ENCODE peak calls at places on chromosomes 2 and 18, in ten cellular contexts. One of them, this sample, is unnamed. For H3K9me3, the result is how much of the 10 kb centered on the place peaks cover.

GRCh38 chr18:76336241-76336640 is 158.8 kb downstream of the ZNF516 start:
- DNase-seq in A549: no peak
- DNase-seq in CD8-positive, alpha-beta T cell: no peak
- DNase-seq in left ventricle myocardium inferior: no peak
- DNase-seq in HCT116: no peak
- DNase-seq in MM.1S: no peak
- DNase-seq in neural progenitor cell: no peak
- DNase-seq in cardiac muscle cell: no peak
- DNase-seq in lower lobe of right lung: no peak
- DNase-seq in uterus: no peak
- DNase-seq in this sample: no peak

GRCh38 chr2:75142081-75142480 is 57.2 kb downstream of the TACR1 start:
- DNase-seq in A549: no peak
- DNase-seq in CD8-positive, alpha-beta T cell: no peak
- DNase-seq in left ventricle myocardium inferior: no peak
- DNase-seq in HCT116: no peak
- DNase-seq in MM.1S: no peak
- DNase-seq in neural progenitor cell: no peak
- DNase-seq in cardiac muscle cell: peak
- DNase-seq in lower lobe of right lung: no peak
- DNase-seq in uterus: no peak
- DNase-seq in this sample: no peak

GRCh38 chr2:30566675-30567074 is 119.6 kb downstream of the LCLAT1 start:
- DNase-seq in A549: no peak
- DNase-seq in CD8-positive, alpha-beta T cell: no peak
- DNase-seq in left ventricle myocardium inferior: no peak
- DNase-seq in HCT116: no peak
- DNase-seq in MM.1S: no peak
- DNase-seq in neural progenitor cell: no peak
- DNase-seq in cardiac muscle cell: peak
- DNase-seq in lower lobe of right lung: no peak
- DNase-seq in uterus: no peak
- DNase-seq in this sample: no peak

GRCh38 chr2:198127627-198128026 is 323.2 kb downstream of the PLCL1 start:
- DNase-seq in A549: peak
- DNase-seq in CD8-positive, alpha-beta T cell: peak
- DNase-seq in left ventricle myocardium inferior: peak
- DNase-seq in HCT116: peak
- DNase-seq in MM.1S: peak
- DNase-seq in neural progenitor cell: peak
- DNase-seq in cardiac muscle cell: peak
- DNase-seq in lower lobe of right lung: no peak
- DNase-seq in uterus: peak
- DNase-seq in this sample: peak

GRCh38 chr18:10062292-10062940 is 148.6 kb downstream of the VAPA start:
- DNase-seq in A549: no peak
- DNase-seq in CD8-positive, alpha-beta T cell: no peak
- DNase-seq in left ventricle myocardium inferior: no peak
- DNase-seq in HCT116: no peak
- DNase-seq in MM.1S: no peak
- DNase-seq in neural progenitor cell: no peak
- DNase-seq in cardiac muscle cell: peak
- DNase-seq in lower lobe of right lung: no peak
- DNase-seq in uterus: no peak
- DNase-seq in this sample: no peak

GRCh38 chr18:4641969-4642368 is 186.9 kb upstream of the DLGAP1 start:
- DNase-seq in A549: no peak
- DNase-seq in CD8-positive, alpha-beta T cell: no peak
- DNase-seq in left ventricle myocardium inferior: no peak
- DNase-seq in HCT116: no peak
- DNase-seq in MM.1S: no peak
- DNase-seq in neural progenitor cell: no peak
- DNase-seq in cardiac muscle cell: no peak
- DNase-seq in lower lobe of right lung: no peak
- DNase-seq in uterus: no peak
- DNase-seq in this sample: no peak

GRCh38 chr2:208280933-208281332 is 14.9 kb downstream of the PIKFYVE start:
- DNase-seq in A549: no peak
- DNase-seq in CD8-positive, alpha-beta T cell: no peak
- DNase-seq in left ventricle myocardium inferior: no peak
- DNase-seq in HCT116: no peak
- DNase-seq in MM.1S: no peak
- DNase-seq in neural progenitor cell: no peak
- DNase-seq in cardiac muscle cell: peak
- DNase-seq in lower lobe of right lung: no peak
- DNase-seq in uterus: no peak
- DNase-seq in this sample: no peak

GRCh38 chr2:104846182-104846954 is 7.5 kb upstream of the POU3F3 start:
- DNase-seq in A549: no peak
- DNase-seq in CD8-positive, alpha-beta T cell: no peak
- DNase-seq in left ventricle myocardium inferior: no peak
- DNase-seq in HCT116: no peak
- DNase-seq in MM.1S: no peak
- DNase-seq in neural progenitor cell: no peak
- DNase-seq in cardiac muscle cell: no peak
- DNase-seq in lower lobe of right lung: no peak
- DNase-seq in uterus: no peak
- DNase-seq in this sample: no peak

GRCh38 chr2:50344509-50345106 is 687.3 kb downstream of the NRXN1 start:
- DNase-seq in A549: no peak
- DNase-seq in CD8-positive, alpha-beta T cell: no peak
- DNase-seq in left ventricle myocardium inferior: no peak
- DNase-seq in HCT116: no peak
- DNase-seq in MM.1S: no peak
- DNase-seq in neural progenitor cell: peak
- DNase-seq in cardiac muscle cell: no peak
- DNase-seq in lower lobe of right lung: no peak
- DNase-seq in uterus: no peak
- DNase-seq in this sample: no peak

GRCh38 chr2:50345691-50346090 is 686.2 kb downstream of the NRXN1 start:
- DNase-seq in A549: no peak
- DNase-seq in CD8-positive, alpha-beta T cell: no peak
- DNase-seq in left ventricle myocardium inferior: no peak
- DNase-seq in HCT116: no peak
- DNase-seq in MM.1S: no peak
- DNase-seq in neural progenitor cell: no peak
- DNase-seq in cardiac muscle cell: no peak
- DNase-seq in lower lobe of right lung: no peak
- DNase-seq in uterus: no peak
- DNase-seq in this sample: no peak

GRCh38 chr2:50346586-50347351 is 685.2 kb downstream of the NRXN1 start:
- DNase-seq in A549: no peak
- DNase-seq in CD8-positive, alpha-beta T cell: no peak
- DNase-seq in left ventricle myocardium inferior: no peak
- DNase-seq in HCT116: no peak
- DNase-seq in MM.1S: no peak
- DNase-seq in neural progenitor cell: peak
- DNase-seq in cardiac muscle cell: no peak
- DNase-seq in lower lobe of right lung: no peak
- DNase-seq in uterus: no peak
- DNase-seq in this sample: no peak

GRCh38 chr2:50347355-50348044 is 684.4 kb downstream of the NRXN1 start:
- DNase-seq in A549: no peak
- DNase-seq in CD8-positive, alpha-beta T cell: no peak
- DNase-seq in left ventricle myocardium inferior: no peak
- DNase-seq in HCT116: no peak
- DNase-seq in MM.1S: no peak
- DNase-seq in neural progenitor cell: peak
- DNase-seq in cardiac muscle cell: peak
- DNase-seq in lower lobe of right lung: no peak
- DNase-seq in uterus: no peak
- DNase-seq in this sample: no peak

GRCh38 chr2:50346104-50346503 is 685.8 kb downstream of the NRXN1 start:
- DNase-seq in A549: no peak
- DNase-seq in CD8-positive, alpha-beta T cell: no peak
- DNase-seq in left ventricle myocardium inferior: no peak
- DNase-seq in HCT116: no peak
- DNase-seq in MM.1S: no peak
- DNase-seq in neural progenitor cell: peak
- DNase-seq in cardiac muscle cell: no peak
- DNase-seq in lower lobe of right lung: peak
- DNase-seq in uterus: no peak
- DNase-seq in this sample: no peak
- H3K27ac ChIP-seq in A549: no peak
- H3K27ac ChIP-seq in CD8-positive, alpha-beta T cell: no peak
- H3K27ac ChIP-seq in left ventricle myocardium inferior: no peak
- H3K27ac ChIP-seq in HCT116: no peak
- H3K27ac ChIP-seq in MM.1S: no peak
- H3K27ac ChIP-seq in neural progenitor cell: no peak
- H3K27ac ChIP-seq in cardiac muscle cell: no peak
- H3K27ac ChIP-seq in lower lobe of right lung: no peak
- H3K27ac ChIP-seq in uterus: no peak
- H3K27ac ChIP-seq in this sample: no peak

DNA sequence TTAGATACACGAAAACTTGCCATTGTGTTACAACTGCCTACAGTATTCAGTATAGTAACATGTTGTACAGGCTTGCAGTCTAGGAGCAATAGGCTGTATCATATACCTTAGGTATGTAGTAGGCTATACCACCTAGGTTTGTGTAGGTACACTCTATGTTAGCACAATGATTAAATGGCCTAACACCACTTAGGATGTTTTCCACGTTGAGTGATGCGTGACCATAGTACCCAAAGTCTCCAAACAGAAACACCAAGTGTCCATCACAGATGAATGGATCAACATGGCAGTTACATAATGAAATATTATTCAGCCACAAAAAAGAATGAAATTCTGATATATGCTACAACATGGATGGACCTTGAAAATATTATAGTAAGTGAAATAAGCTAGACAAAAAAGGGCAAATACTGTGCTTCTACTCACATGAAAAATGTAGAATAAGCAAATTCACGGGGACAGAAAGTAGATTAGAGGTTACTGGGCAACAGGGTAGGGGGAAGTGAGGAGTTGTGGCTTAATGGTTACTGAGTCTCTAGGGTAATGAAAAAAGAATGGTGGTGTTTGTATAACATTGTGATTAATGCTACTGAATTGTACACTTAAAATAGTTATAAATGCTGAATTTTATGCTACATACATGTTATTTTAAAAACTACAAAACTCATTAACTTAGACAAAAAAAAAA is 62.6 kb downstream of the TMEM131 start:
- DNase-seq in A549: no peak
- DNase-seq in CD8-positive, alpha-beta T cell: no peak
- DNase-seq in left ventricle myocardium inferior: no peak
- DNase-seq in HCT116: no peak
- DNase-seq in MM.1S: peak
- DNase-seq in neural progenitor cell: no peak
- DNase-seq in cardiac muscle cell: no peak
- DNase-seq in lower lobe of right lung: no peak
- DNase-seq in uterus: no peak
- DNase-seq in this sample: no peak
- H3K9me3 ChIP-seq in A549: under half
- H3K9me3 ChIP-seq in CD8-positive, alpha-beta T cell: under half
- H3K9me3 ChIP-seq in left ventricle myocardium inferior: under half
- H3K9me3 ChIP-seq in HCT116: under half
- H3K9me3 ChIP-seq in MM.1S: under half
- H3K9me3 ChIP-seq in neural progenitor cell: under half
- H3K9me3 ChIP-seq in cardiac muscle cell: under half
- H3K9me3 ChIP-seq in lower lobe of right lung: under half
- H3K9me3 ChIP-seq in uterus: under half
- H3K9me3 ChIP-seq in this sample: under half

GRCh38 chr2:151774506-151774905 is 40.2 kb upstream of the NEB start:
- DNase-seq in A549: no peak
- DNase-seq in CD8-positive, alpha-beta T cell: no peak
- DNase-seq in left ventricle myocardium inferior: no peak
- DNase-seq in HCT116: peak
- DNase-seq in MM.1S: no peak
- DNase-seq in neural progenitor cell: no peak
- DNase-seq in cardiac muscle cell: peak
- DNase-seq in lower lobe of right lung: no peak
- DNase-seq in uterus: no peak
- DNase-seq in this sample: no peak

GRCh38 chr2:151777911-151778310 is 43.6 kb upstream of the NEB start:
- DNase-seq in A549: no peak
- DNase-seq in CD8-positive, alpha-beta T cell: no peak
- DNase-seq in left ventricle myocardium inferior: no peak
- DNase-seq in HCT116: no peak
- DNase-seq in MM.1S: no peak
- DNase-seq in neural progenitor cell: no peak
- DNase-seq in cardiac muscle cell: no peak
- DNase-seq in lower lobe of right lung: no peak
- DNase-seq in uterus: no peak
- DNase-seq in this sample: no peak

GRCh38 chr2:151776367-151776766 is 42.1 kb upstream of the NEB start:
- DNase-seq in A549: no peak
- DNase-seq in CD8-positive, alpha-beta T cell: no peak
- DNase-seq in left ventricle myocardium inferior: no peak
- DNase-seq in HCT116: no peak
- DNase-seq in MM.1S: no peak
- DNase-seq in neural progenitor cell: no peak
- DNase-seq in cardiac muscle cell: no peak
- DNase-seq in lower lobe of right lung: no peak
- DNase-seq in uterus: no peak
- DNase-seq in this sample: no peak

GRCh38 chr2:151775057-151775740 is 40.9 kb upstream of the NEB start:
- DNase-seq in A549: no peak
- DNase-seq in CD8-positive, alpha-beta T cell: no peak
- DNase-seq in left ventricle myocardium inferior: no peak
- DNase-seq in HCT116: no peak
- DNase-seq in MM.1S: no peak
- DNase-seq in neural progenitor cell: no peak
- DNase-seq in cardiac muscle cell: peak
- DNase-seq in lower lobe of right lung: no peak
- DNase-seq in uterus: no peak
- DNase-seq in this sample: no peak

DNA sequence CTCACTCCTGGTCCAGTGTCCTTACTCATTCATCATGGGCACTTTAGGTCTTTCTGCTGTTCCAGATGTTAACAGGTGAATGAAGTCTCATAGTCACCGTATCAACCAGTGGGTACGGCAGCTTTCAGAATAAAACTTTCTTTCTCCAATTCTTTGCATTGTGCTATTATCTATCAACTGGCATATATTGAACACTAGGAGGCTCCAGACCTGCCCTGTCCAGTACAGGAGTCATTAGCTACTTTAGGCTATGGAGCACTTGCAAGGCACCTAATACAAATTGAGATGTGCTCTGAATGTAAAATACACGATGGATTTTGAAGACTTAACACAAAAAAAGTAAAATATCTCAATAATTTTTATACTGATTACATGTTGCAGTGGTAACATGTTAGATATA is 43.2 kb upstream of the NEB start:
- DNase-seq in A549: no peak
- DNase-seq in CD8-positive, alpha-beta T cell: no peak
- DNase-seq in left ventricle myocardium inferior: no peak
- DNase-seq in HCT116: no peak
- DNase-seq in MM.1S: no peak
- DNase-seq in neural progenitor cell: no peak
- DNase-seq in cardiac muscle cell: no peak
- DNase-seq in lower lobe of right lung: no peak
- DNase-seq in uterus: no peak
- DNase-seq in this sample: no peak
- TF ChIP-seq CTCF in A549: no peak
- TF ChIP-seq CTCF in CD8-positive, alpha-beta T cell: no peak
- TF ChIP-seq CTCF in left ventricle myocardium inferior: no peak
- TF ChIP-seq CTCF in HCT116: peak
- TF ChIP-seq CTCF in MM.1S: peak
- TF ChIP-seq CTCF in neural progenitor cell: peak
- TF ChIP-seq CTCF in cardiac muscle cell: peak
- TF ChIP-seq CTCF in lower lobe of right lung: no peak
- TF ChIP-seq CTCF in uterus: no peak
- TF ChIP-seq CTCF in this sample: no peak

DNA sequence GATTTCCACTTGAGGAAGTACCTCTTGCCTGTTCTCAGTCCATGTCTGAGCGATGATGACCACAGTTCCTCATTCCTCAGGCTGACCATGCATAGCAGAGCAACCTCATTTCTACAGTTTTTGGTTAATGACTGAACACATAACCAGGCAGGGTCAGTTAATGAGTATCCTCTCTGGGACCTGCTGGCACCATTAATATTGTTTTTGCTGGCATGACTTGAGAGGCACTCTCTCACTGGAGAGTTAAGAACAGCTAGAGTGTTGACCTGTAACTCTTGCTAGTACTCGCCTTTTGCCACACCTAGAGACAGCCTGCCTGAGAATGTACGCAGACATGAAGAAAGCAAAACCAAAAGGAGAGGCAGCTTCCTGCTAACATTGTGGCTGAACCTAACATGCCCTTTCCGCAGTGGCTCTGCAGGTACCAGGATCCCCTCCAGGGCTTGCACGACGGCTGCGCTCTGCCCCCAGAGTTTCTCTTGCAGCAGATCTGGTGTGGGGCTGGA is 23.9 kb downstream of the PECR start:
- DNase-seq in A549: peak
- DNase-seq in CD8-positive, alpha-beta T cell: peak
- DNase-seq in left ventricle myocardium inferior: no peak
- DNase-seq in HCT116: peak
- DNase-seq in MM.1S: peak
- DNase-seq in neural progenitor cell: no peak
- DNase-seq in cardiac muscle cell: peak
- DNase-seq in lower lobe of right lung: peak
- DNase-seq in uterus: no peak
- DNase-seq in this sample: peak
- H3K27ac ChIP-seq in A549: peak
- H3K27ac ChIP-seq in CD8-positive, alpha-beta T cell: peak
- H3K27ac ChIP-seq in left ventricle myocardium inferior: no peak
- H3K27ac ChIP-seq in HCT116: peak
- H3K27ac ChIP-seq in MM.1S: peak
- H3K27ac ChIP-seq in neural progenitor cell: no peak
- H3K27ac ChIP-seq in cardiac muscle cell: no peak
- H3K27ac ChIP-seq in lower lobe of right lung: peak
- H3K27ac ChIP-seq in uterus: no peak
- H3K27ac ChIP-seq in this sample: peak

This sample was measured in CD4-positive, alpha-beta T cell.